ENCODE peak calls at places on chromosomes 16 and 17, in seven cellular contexts. E is cardiac muscle cell; A is naive B cell; T is activated T-cell treated with anti-CD3 and anti-CD28 coated beads, Interleukin-2, amount 50 U/mL, for 4 hours; Q is T-helper 1 cell; N is H7; F is stimulated activated CD4-positive, alpha-beta T cell treated with anti-CD3 and anti-CD28 coated beads, Interleukin-1b, Interleukin-23, amount 100 ng/mL, for 24 hours. I is an unnamed sample.

GRCh38 chr17:27573971-27574525 is 56.9 kb upstream of the LGALS9 start:
- DNase-seq in E (peak; percentile 28), A (no peak), T (no peak), Q (peak; percentile 34), N (no peak), F (no peak), I (no peak)

GRCh38 chr17:75822119-75822799 is 21.9 kb downstream of the UNC13D start:
- DNase-seq in E (no peak), A (no peak), T (peak; percentile 27), Q (no peak), N (no peak), F (no peak), I (peak; percentile 47)

GRCh38 chr16:56428087-56428486 is 2.7 kb upstream of the AMFR start:
- DNase-seq in E (no peak), A (no peak), T (no peak), Q (no peak), N (no peak), F (no peak), I (no peak)

GRCh38 chr16:25257504-25257955 is at the start of gene ZKSCAN2:
- DNase-seq in E (peak; percentile 93), A (peak; percentile 84), T (peak; percentile 73), Q (peak; percentile 91), N (peak; percentile 94), F (peak; percentile 73), I (peak; percentile 79)

GRCh38 chr17:49414271-49414621 is 436 bp downstream of the PHB1 start:
- DNase-seq in E (peak; percentile 12), A (no peak), T (no peak), Q (no peak), N (no peak), F (no peak), I (no peak)

GRCh38 chr17:80652751-80653330 is 108.2 kb downstream of the RPTOR start:
- DNase-seq in E (no peak), A (no peak), T (no peak), Q (no peak), N (no peak), F (no peak), I (no peak)

GRCh38 chr16:24917236-24917635 is 71.5 kb downstream of the SLC5A11 start:
- DNase-seq in E (no peak), A (no peak), T (no peak), Q (no peak), N (no peak), F (no peak), I (no peak)

GRCh38 chr16:85816159-85816558 is 16.7 kb downstream of the COX4I1 start:
- DNase-seq in E (no peak), A (no peak), T (no peak), Q (no peak), N (no peak), F (no peak), I (no peak)

GRCh38 chr17:42562845-42563509 is 1.0 kb downstream of the COASY start:
- DNase-seq in E (no peak), A (no peak), T (no peak), Q (no peak), N (peak; percentile 59), F (no peak), I (no peak)

GRCh38 chr16:57798953-57799618 is 3.2 kb downstream of the KIFC3 start:
- DNase-seq in E (no peak), A (no peak), T (no peak), Q (no peak), N (peak; percentile 21), F (no peak), I (no peak)

GRCh38 chr16:50359626-50360025 is 9.2 kb downstream of the BRD7 start:
- DNase-seq in E (no peak), A (no peak), T (no peak), Q (no peak), N (no peak), F (no peak), I (no peak)

GRCh38 chr17:34413443-34414076 is 50.5 kb upstream of the CCL1 start:
- DNase-seq in E (no peak), A (no peak), T (no peak), Q (no peak), N (no peak), F (no peak), I (no peak)

GRCh38 chr17:59859444-59860025 is 33.2 kb downstream of the TUBD1 start:
- DNase-seq in E (no peak), A (no peak), T (no peak), Q (peak; percentile 62), N (no peak), F (no peak), I (no peak)

GRCh38 chr17:15332338-15332737 is 9.1 kb downstream of the TEKT3 start:
- DNase-seq in E (no peak), A (no peak), T (no peak), Q (no peak), N (peak; percentile 81), F (no peak), I (no peak)

GRCh38 chr17:29578626-29579485 is 10.4 kb downstream of the TP53I13 start:
- DNase-seq in E (no peak), A (no peak), T (no peak), Q (no peak), N (no peak), F (no peak), I (no peak)

GRCh38 chr17:73348018-73348823 is 36.4 kb upstream of the CDC42EP4 start:
- DNase-seq in E (no peak), A (no peak), T (no peak), Q (no peak), N (peak; percentile 87), F (no peak), I (no peak)

GRCh38 chr17:35679007-35679682 is 52.3 kb upstream of the RASL10B start:
- DNase-seq in E (no peak), A (no peak), T (no peak), Q (no peak), N (no peak), F (no peak), I (no peak)

GRCh38 chr17:49964539-49965521 is 4.2 kb upstream of the DLX4 start:
- DNase-seq in E (no peak), A (no peak), T (peak; percentile 24), Q (no peak), N (peak; percentile 83), F (no peak), I (peak; percentile 43)

GRCh38 chr16:21092951-21093350 is 57.7 kb downstream of the DNAH3 start:
- DNase-seq in E (no peak), A (no peak), T (no peak), Q (no peak), N (no peak), F (no peak), I (no peak)

GRCh38 chr17:49600949-49601348 is 25.3 kb downstream of the NXPH3 start:
- DNase-seq in E (no peak), A (no peak), T (no peak), Q (no peak), N (no peak), F (no peak), I (no peak)

I was measured in activated CD8-positive, alpha-beta memory T cell treated with anti-CD3 and anti-CD28 coated beads, Interleukin-2, amount 50 U/mL, for 4 hours.